ENCODE peak calls at places on chromosomes 1 and 21, in eight cellular contexts. H is BJ, V is brain microvascular endothelial cell, B is GM12865, P is psoas muscle, C is cardiac fibroblast, J is AG10803, T is ovary. N is an unnamed sample.
A peak's percentile ranks its signal among the peaks of the same experiment; 100 is the strongest.

GRCh38 chr1:56551691-56552090 is 27.7 kb downstream of the PLPP3 start:
- DNase-seq in J (no peak), P (no peak), B (no peak), V (no peak), C (no peak), T (no peak), H (no peak), N (no peak)

GRCh38 chr21:17781524-17781923 is 37.6 kb downstream of the C21orf91 start:
- DNase-seq in V (no peak), C (no peak), B (no peak), T (no peak), H (no peak), J (no peak), P (no peak), N (no peak)

GRCh38 chr1:19339199-19339861 is 27.2 kb downstream of the SLC66A1 start:
- DNase-seq in P (no peak), T (no peak), J (no peak), C (no peak), B (no peak), V (no peak), H (no peak), N (no peak)

GRCh38 chr21:21973806-21974205 is 975.6 kb downstream of the NCAM2 start:
- DNase-seq in T (no peak), J (no peak), P (no peak), V (no peak), B (no peak), C (no peak), H (no peak), N (no peak)

GRCh38 chr1:218809625-218810024 is 364.1 kb upstream of the LYPLAL1 start:
- DNase-seq in C (peak; percentile 37), B (no peak), V (no peak), T (no peak), P (no peak), J (no peak), H (no peak), N (peak; percentile 39)

GRCh38 chr1:117051224-117052064 is 8.7 kb upstream of the TTF2 start:
- DNase-seq in J (no peak), B (peak; percentile 82), P (no peak), C (peak; percentile 20), V (no peak), T (no peak), H (no peak), N (peak; percentile 14)

GRCh38 chr1:54006508-54006907 is 11.5 kb downstream of the LDLRAD1 start:
- DNase-seq in V (no peak), J (no peak), H (no peak), C (no peak), B (no peak), T (no peak), P (no peak), N (no peak)

GRCh38 chr21:46356494-46357334 is 32.8 kb downstream of the PCNT start:
- DNase-seq in B (peak; percentile 53), T (no peak), H (no peak), J (no peak), C (no peak), V (no peak), P (peak; percentile 80), N (no peak)

GRCh38 chr1:85078903-85079302 is 30.6 kb upstream of the MCOLN3 start:
- DNase-seq in H (no peak), B (peak; percentile 23), P (no peak), V (peak; percentile 11), C (peak; percentile 49), T (no peak), J (peak; percentile 21), N (peak; percentile 43)

GRCh38 chr1:235074335-235075120 is 54.1 kb downstream of the TOMM20 start:
- DNase-seq in J (peak; percentile 92), B (peak; percentile 87), C (peak; percentile 62), T (no peak), P (peak; percentile 74), H (peak; percentile 68), V (peak; percentile 66), N (peak; percentile 94)

GRCh38 chr1:232549998-232550397 is 79.9 kb downstream of the SIPA1L2 start:
- DNase-seq in P (no peak), J (no peak), V (no peak), C (no peak), B (no peak), H (no peak), T (no peak), N (no peak)

GRCh38 chr1:12618661-12619395 is 818 bp upstream of the DHRS3 start:
- DNase-seq in P (peak; percentile 87), B (no peak), J (peak; percentile 92), T (peak; percentile 75), C (peak; percentile 80), H (peak; percentile 70), V (peak; percentile 86), N (peak; percentile 82)

GRCh38 chr1:42692461-42692860 is 10.2 kb downstream of the YBX1 start:
- DNase-seq in C (no peak), T (no peak), J (no peak), P (no peak), H (no peak), V (no peak), B (no peak), N (no peak)

GRCh38 chr1:42692941-42693340 is 10.7 kb downstream of the YBX1 start:
- DNase-seq in C (no peak), J (no peak), T (no peak), P (no peak), B (no peak), V (no peak), H (no peak), N (no peak)

GRCh38 chr1:42691157-42691498 is 8.9 kb downstream of the YBX1 start:
- DNase-seq in V (no peak), C (no peak), B (peak; percentile 50), J (no peak), P (no peak), T (no peak), H (no peak), N (no peak)

GRCh38 chr1:42689912-42690311 is 7.7 kb downstream of the YBX1 start:
- DNase-seq in T (no peak), V (no peak), P (no peak), B (no peak), J (no peak), H (no peak), C (no peak), N (no peak)

DNA sequence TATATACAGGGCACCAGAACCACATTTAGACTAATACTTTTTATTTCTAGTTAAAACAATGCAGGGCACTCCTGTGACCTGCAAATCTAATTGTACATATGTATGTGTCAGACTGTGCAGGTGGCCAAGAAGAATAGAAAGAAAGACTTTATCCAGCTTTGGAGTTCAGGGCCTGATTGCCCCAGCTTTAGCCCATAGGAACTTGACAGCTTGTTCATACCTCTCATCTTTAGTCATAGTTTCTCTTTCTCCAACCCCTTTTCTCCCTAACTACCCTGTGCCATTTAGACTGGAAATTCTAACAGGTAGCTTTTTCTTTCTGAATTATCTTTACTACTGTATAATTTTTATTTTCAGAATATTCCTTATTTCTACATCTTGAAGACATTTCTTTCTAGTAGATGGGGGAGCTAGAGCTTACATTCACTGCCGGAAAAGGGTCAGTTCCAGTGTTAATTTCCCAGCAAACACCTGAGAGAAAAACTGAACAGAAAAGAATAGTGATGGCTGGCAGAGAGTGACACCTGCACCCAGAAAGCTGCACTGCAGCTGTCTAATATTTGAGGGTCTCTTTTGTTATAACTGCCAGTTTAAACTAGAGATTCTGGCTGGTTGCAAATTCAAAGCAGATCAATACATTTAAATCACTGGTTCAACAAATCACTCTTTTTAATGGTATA is 8.4 kb downstream of the YBX1 start:
- DNase-seq in J (no peak), T (no peak), C (no peak), P (no peak), H (no peak), V (no peak), B (peak; percentile 35), N (no peak)
- TF ChIP-seq CTCF in J (no peak), T (no peak), C (no peak), P (no peak), H (no peak), V (peak; percentile 31), B (peak; percentile 31), N (peak; percentile 4)

DNA sequence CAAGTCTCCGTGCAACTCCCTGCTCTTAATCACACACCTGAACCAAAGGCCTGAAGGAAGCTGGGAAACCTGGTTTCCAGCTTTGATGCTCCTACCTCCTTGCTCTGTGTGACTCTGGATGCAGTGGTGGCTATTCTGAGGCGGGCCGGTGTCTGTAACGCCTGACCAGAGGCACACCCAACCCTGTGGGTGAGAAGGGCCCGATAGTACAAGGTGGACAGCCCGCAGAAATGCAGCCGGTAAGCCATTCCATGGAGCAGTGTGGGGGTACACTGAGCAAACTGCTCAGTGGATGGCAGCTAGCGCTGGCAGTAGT is 36.1 kb downstream of the AHDC1 start:
- DNase-seq in P (no peak), T (no peak), B (no peak), C (no peak), H (no peak), J (no peak), V (no peak), N (no peak)
- H3K4me3 ChIP-seq in P (peak overlapping the region; percentile 55), T (no peak overlapping the region), B (no peak overlapping the region), C (no peak overlapping the region), H (no peak overlapping the region), J (no peak overlapping the region), V (no peak overlapping the region), N (peak overlapping the region; percentile 7)

DNA sequence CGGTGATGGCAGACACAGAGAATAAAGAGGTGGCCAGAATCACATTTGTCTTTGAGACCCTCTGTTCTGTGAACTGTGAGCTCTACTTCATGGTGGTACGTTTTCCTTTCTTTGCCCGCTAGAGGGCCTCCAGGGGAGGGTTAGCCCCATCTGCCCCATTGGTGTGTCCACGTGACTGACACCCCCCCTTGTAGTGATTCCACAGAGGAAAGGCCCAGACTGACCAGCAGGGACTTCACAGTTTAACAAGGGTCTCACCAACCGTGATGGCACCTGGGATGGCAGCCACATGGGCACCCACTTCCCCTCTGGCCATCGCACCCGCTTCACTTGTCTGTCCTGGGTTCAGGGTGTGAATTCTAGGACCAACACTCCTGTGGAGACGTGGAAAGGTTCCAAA is 22.3 kb upstream of the SARS1 start:
- DNase-seq in C (no peak), J (no peak), P (no peak), T (no peak), H (no peak), V (no peak), B (peak; percentile 16), N (no peak)
- TF ChIP-seq CTCF in C (peak; percentile 16), J (peak; percentile 22), P (no peak), T (no peak), H (no peak), V (peak; percentile 46), B (peak; percentile 44), N (peak; percentile 27)

GRCh38 chr1:42943166-42943565 is 15.5 kb downstream of the SLC2A1 start:
- DNase-seq in H (no peak), T (no peak), J (no peak), P (no peak), B (no peak), V (peak; percentile 28), C (peak; percentile 61), N (no peak)

GRCh38 chr1:42943728-42944127 is 14.9 kb downstream of the SLC2A1 start:
- DNase-seq in P (no peak), T (no peak), H (no peak), J (no peak), C (no peak), V (no peak), B (no peak), N (no peak)

GRCh38 chr1:42941640-42942330 is 16.9 kb downstream of the SLC2A1 start:
- DNase-seq in H (peak; percentile 86), T (no peak), C (peak; percentile 90), P (peak; percentile 67), J (peak; percentile 96), V (peak; percentile 65), B (peak; percentile 35), N (peak; percentile 88)

GRCh38 chr1:42940851-42941639 is 17.6 kb downstream of the SLC2A1 start:
- DNase-seq in V (peak; percentile 98), P (peak; percentile 42), H (peak; percentile 94), J (peak; percentile 99), C (peak; percentile 96), T (no peak), B (peak; percentile 88), N (peak; percentile 92)

GRCh38 chr1:42942444-42942843 is 16.2 kb downstream of the SLC2A1 start:
- DNase-seq in H (no peak), P (peak; percentile 30), J (no peak), C (no peak), B (peak; percentile 64), T (no peak), V (no peak), N (no peak)
- H3K4me3 ChIP-seq in H (no peak overlapping the region), P (no peak overlapping the region), J (no peak overlapping the region), C (no peak overlapping the region), B (no peak overlapping the region), T (no peak overlapping the region), V (no peak overlapping the region), N (no peak overlapping the region)

N was measured in fibroblast of mammary gland.